ENCODE peak calls at places on chromosomes 11 and 22, in six cellular contexts. One of them, this sample, is unnamed.

GRCh38 chr22:27568265-27568664 is 233.3 kb downstream of the MN1 start:
- DNase-seq in transverse colon: no peak
- DNase-seq in WTC11: no peak
- DNase-seq in adrenal gland: no peak
- DNase-seq in endothelial cell: no peak
- DNase-seq in Peyer's patch: no peak
- DNase-seq in this sample: no peak

GRCh38 chr11:122524532-122524882 is 131.0 kb upstream of the UBASH3B start:
- DNase-seq in endothelial cell: no peak
- DNase-seq in adrenal gland: no peak
- DNase-seq in transverse colon: no peak
- DNase-seq in WTC11: no peak
- DNase-seq in Peyer's patch: no peak
- DNase-seq in this sample: no peak

GRCh38 chr11:77107950-77108349 is 5.3 kb downstream of the OMP start:
- DNase-seq in WTC11: no peak
- DNase-seq in transverse colon: peak; percentile 69
- DNase-seq in Peyer's patch: peak; percentile 79
- DNase-seq in adrenal gland: peak; percentile 95
- DNase-seq in endothelial cell: no peak
- DNase-seq in this sample: no peak

GRCh38 chr11:132980721-132981120 is 551.6 kb downstream of the OPCML start:
- DNase-seq in adrenal gland: no peak
- DNase-seq in transverse colon: no peak
- DNase-seq in Peyer's patch: no peak
- DNase-seq in WTC11: no peak
- DNase-seq in endothelial cell: no peak
- DNase-seq in this sample: no peak

GRCh38 chr11:66542362-66542761 is 3.5 kb downstream of the ZDHHC24 start:
- DNase-seq in adrenal gland: no peak
- DNase-seq in transverse colon: no peak
- DNase-seq in Peyer's patch: no peak
- DNase-seq in endothelial cell: no peak
- DNase-seq in WTC11: no peak
- DNase-seq in this sample: no peak

GRCh38 chr11:6203327-6203726 is 2.0 kb upstream of the C11orf42 start:
- DNase-seq in adrenal gland: no peak
- DNase-seq in WTC11: no peak
- DNase-seq in transverse colon: no peak
- DNase-seq in endothelial cell: no peak
- DNase-seq in Peyer's patch: no peak
- DNase-seq in this sample: no peak

GRCh38 chr11:77813256-77813655 is 7.3 kb downstream of the RSF1 start:
- DNase-seq in transverse colon: no peak
- DNase-seq in Peyer's patch: no peak
- DNase-seq in endothelial cell: no peak
- DNase-seq in WTC11: no peak
- DNase-seq in adrenal gland: no peak
- DNase-seq in this sample: no peak

GRCh38 chr11:114269498-114269897 is 26.7 kb upstream of the NNMT start:
- DNase-seq in transverse colon: no peak
- DNase-seq in Peyer's patch: no peak
- DNase-seq in WTC11: no peak
- DNase-seq in endothelial cell: no peak
- DNase-seq in adrenal gland: no peak
- DNase-seq in this sample: no peak

GRCh38 chr22:45159652-45160462 is 3.9 kb upstream of the NUP50 start:
- DNase-seq in Peyer's patch: no peak
- DNase-seq in adrenal gland: peak; percentile 52
- DNase-seq in transverse colon: peak; percentile 33
- DNase-seq in endothelial cell: peak; percentile 14
- DNase-seq in WTC11: no peak
- DNase-seq in this sample: peak; percentile 55

GRCh38 chr22:45866398-45867117 is 110.4 kb downstream of the WNT7B start:
- DNase-seq in transverse colon: no peak
- DNase-seq in adrenal gland: no peak
- DNase-seq in WTC11: peak; percentile 48
- DNase-seq in Peyer's patch: no peak
- DNase-seq in endothelial cell: peak; percentile 11
- DNase-seq in this sample: peak; percentile 60

GRCh38 chr11:72354356-72355115 is 79.8 kb downstream of the CLPB start:
- DNase-seq in WTC11: no peak
- DNase-seq in endothelial cell: no peak
- DNase-seq in transverse colon: no peak
- DNase-seq in adrenal gland: no peak
- DNase-seq in Peyer's patch: no peak
- DNase-seq in this sample: peak; percentile 75

GRCh38 chr11:47797633-47798032 is 30.5 kb upstream of the FNBP4 start:
- DNase-seq in WTC11: no peak
- DNase-seq in transverse colon: no peak
- DNase-seq in adrenal gland: no peak
- DNase-seq in Peyer's patch: no peak
- DNase-seq in endothelial cell: no peak
- DNase-seq in this sample: no peak

GRCh38 chr11:123653405-123653996 is 923 bp downstream of the SCN3B start:
- DNase-seq in WTC11: no peak
- DNase-seq in endothelial cell: peak; percentile 14
- DNase-seq in Peyer's patch: no peak
- DNase-seq in transverse colon: no peak
- DNase-seq in adrenal gland: no peak
- DNase-seq in this sample: no peak
- TF ChIP-seq CTCF in WTC11: no peak
- TF ChIP-seq CTCF in endothelial cell: no peak
- TF ChIP-seq CTCF in Peyer's patch: no peak
- TF ChIP-seq CTCF in transverse colon: no peak
- TF ChIP-seq CTCF in adrenal gland: no peak
- TF ChIP-seq CTCF in this sample: peak; percentile 61

DNA sequence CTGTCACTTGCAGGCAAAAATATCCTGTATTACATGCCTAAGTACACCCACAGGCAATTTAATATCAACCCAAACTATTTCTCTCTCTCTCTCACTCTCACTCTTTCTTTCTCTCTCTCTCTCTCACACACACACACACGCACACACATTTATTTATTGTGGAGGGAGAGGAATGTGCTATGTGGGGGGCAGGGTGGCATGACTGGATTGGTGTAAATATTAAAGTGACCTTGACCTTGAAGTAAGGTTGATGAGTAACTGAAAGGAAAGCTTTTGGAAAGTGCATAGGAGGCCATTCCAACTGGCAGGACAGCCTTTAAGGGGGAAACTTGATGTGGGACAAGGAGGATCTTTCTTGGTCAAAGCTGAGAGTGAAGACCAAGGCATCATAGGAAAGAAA is 589.7 kb upstream of the KIRREL3 start:
- DNase-seq in WTC11: no peak
- DNase-seq in endothelial cell: no peak
- DNase-seq in transverse colon: no peak
- DNase-seq in adrenal gland: no peak
- DNase-seq in Peyer's patch: no peak
- DNase-seq in this sample: no peak
- TF ChIP-seq CTCF in WTC11: no peak
- TF ChIP-seq CTCF in endothelial cell: no peak
- TF ChIP-seq CTCF in transverse colon: no peak
- TF ChIP-seq CTCF in adrenal gland: no peak
- TF ChIP-seq CTCF in Peyer's patch: no peak
- TF ChIP-seq CTCF in this sample: no peak

GRCh38 chr22:42313804-42314581 is 43.5 kb upstream of the TCF20 start:
- DNase-seq in endothelial cell: peak; percentile 60
- DNase-seq in WTC11: peak; percentile 86
- DNase-seq in transverse colon: peak; percentile 87
- DNase-seq in Peyer's patch: peak; percentile 90
- DNase-seq in adrenal gland: peak; percentile 44
- DNase-seq in this sample: peak; percentile 96

GRCh38 chr22:42316988-42317387 is 46.5 kb upstream of the TCF20 start:
- DNase-seq in Peyer's patch: peak; percentile 85
- DNase-seq in endothelial cell: no peak
- DNase-seq in WTC11: no peak
- DNase-seq in adrenal gland: no peak
- DNase-seq in transverse colon: peak; percentile 86
- DNase-seq in this sample: no peak

GRCh38 chr22:42315392-42315756 is 44.9 kb upstream of the TCF20 start:
- DNase-seq in Peyer's patch: peak; percentile 69
- DNase-seq in endothelial cell: no peak
- DNase-seq in transverse colon: peak; percentile 65
- DNase-seq in WTC11: no peak
- DNase-seq in adrenal gland: no peak
- DNase-seq in this sample: no peak

GRCh38 chr22:42313204-42313603 is 42.8 kb upstream of the TCF20 start:
- DNase-seq in Peyer's patch: no peak
- DNase-seq in WTC11: no peak
- DNase-seq in adrenal gland: no peak
- DNase-seq in endothelial cell: no peak
- DNase-seq in transverse colon: no peak
- DNase-seq in this sample: peak; percentile 76

GRCh38 chr22:42314709-42315391 is 44.4 kb upstream of the TCF20 start:
- DNase-seq in Peyer's patch: no peak
- DNase-seq in WTC11: no peak
- DNase-seq in transverse colon: no peak
- DNase-seq in adrenal gland: no peak
- DNase-seq in endothelial cell: no peak
- DNase-seq in this sample: no peak
- TF ChIP-seq CTCF in Peyer's patch: no peak
- TF ChIP-seq CTCF in WTC11: no peak
- TF ChIP-seq CTCF in transverse colon: no peak
- TF ChIP-seq CTCF in adrenal gland: no peak
- TF ChIP-seq CTCF in endothelial cell: no peak
- TF ChIP-seq CTCF in this sample: no peak

DNA sequence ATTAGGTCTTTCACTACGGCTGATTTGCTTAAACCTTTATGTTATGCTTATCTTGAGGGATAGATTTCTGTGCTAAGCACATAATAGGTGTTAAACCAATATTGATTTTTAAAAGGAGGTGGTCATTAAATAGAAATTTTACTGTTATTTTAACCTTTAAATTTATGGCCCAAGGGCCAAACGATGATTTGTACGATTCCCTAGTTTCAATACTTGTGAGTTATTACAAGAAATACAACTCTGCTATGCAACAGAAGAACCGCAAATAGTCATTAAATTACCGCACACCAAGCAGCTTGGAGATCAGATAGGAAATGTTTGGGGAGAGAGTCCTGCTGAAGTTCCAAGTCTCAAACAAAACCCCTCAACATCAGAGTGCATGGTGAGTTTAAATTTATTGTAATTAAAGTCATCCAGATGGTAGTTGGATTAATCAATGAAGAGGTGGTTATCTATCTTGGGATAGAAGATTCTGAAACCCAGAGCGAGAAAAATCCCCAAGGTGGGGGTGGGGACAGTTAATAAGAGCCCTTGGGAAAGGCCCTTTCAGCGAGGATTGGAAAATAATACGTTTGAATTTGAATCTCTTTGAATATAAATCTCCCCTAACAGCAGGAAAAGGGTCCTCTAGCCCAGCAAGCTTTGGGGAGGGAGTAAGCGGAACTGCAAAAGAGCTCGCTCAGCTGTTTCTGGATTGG is 805 bp upstream of the QSER1 start:
- DNase-seq in Peyer's patch: no peak
- DNase-seq in endothelial cell: no peak
- DNase-seq in adrenal gland: no peak
- DNase-seq in transverse colon: no peak
- DNase-seq in WTC11: no peak
- DNase-seq in this sample: no peak
- TF ChIP-seq CTCF in Peyer's patch: no peak
- TF ChIP-seq CTCF in endothelial cell: no peak
- TF ChIP-seq CTCF in adrenal gland: no peak
- TF ChIP-seq CTCF in transverse colon: no peak
- TF ChIP-seq CTCF in WTC11: no peak
- TF ChIP-seq CTCF in this sample: no peak

GRCh38 chr11:24779791-24780190 is 282.9 kb downstream of the LUZP2 start:
- DNase-seq in transverse colon: no peak
- DNase-seq in Peyer's patch: no peak
- DNase-seq in WTC11: no peak
- DNase-seq in adrenal gland: no peak
- DNase-seq in endothelial cell: no peak
- DNase-seq in this sample: peak; percentile 50
- TF ChIP-seq CTCF in transverse colon: no peak
- TF ChIP-seq CTCF in Peyer's patch: no peak
- TF ChIP-seq CTCF in WTC11: no peak
- TF ChIP-seq CTCF in adrenal gland: no peak
- TF ChIP-seq CTCF in endothelial cell: no peak
- TF ChIP-seq CTCF in this sample: peak; percentile 76

DNA sequence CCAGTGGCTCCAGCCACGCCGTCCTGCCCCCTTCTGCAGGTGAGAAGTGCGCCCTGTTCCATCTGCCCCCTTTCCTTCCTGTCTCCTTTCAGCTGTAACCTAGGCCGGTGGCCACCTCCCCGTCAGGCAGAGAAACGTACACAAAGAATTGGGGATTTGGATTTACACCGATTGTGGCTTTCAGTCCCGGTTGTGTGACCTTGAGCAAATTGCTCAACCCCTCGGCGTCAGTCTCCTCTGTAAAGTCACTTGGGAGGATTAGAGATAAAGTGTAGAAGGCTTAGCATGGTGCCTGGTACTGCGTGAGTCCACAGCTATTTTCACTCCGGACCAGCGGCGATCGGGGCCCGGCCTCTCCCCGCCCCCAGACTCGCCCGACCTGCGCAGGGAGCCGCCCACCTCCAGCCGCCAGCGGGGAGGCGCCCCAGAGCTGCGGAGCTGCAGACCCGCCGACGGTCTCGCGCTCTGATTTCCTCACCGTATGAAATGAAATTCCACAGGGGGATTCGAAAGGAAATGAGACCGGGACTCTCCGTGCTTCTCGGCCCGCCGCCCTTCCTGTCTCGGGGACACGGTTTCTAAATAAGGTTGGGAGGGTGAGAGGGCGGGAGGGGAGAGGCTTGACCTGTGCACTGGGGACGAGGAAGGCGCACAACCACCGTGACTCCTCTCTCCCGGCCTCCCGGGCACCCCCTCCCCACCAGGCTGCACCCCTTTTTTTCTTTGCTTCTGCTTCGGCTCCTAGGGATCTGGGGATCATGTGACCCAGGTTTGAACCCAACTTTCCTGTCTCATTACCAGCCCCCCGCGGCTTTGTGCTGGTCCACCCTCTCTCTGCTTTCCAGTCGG is 703 bp upstream of the FZD4 start:
- DNase-seq in Peyer's patch: peak; percentile 87
- DNase-seq in endothelial cell: peak; percentile 90
- DNase-seq in transverse colon: peak; percentile 85
- DNase-seq in WTC11: peak; percentile 84
- DNase-seq in adrenal gland: peak; percentile 87
- DNase-seq in this sample: peak; percentile 94
- TF ChIP-seq CTCF in Peyer's patch: no peak
- TF ChIP-seq CTCF in endothelial cell: no peak
- TF ChIP-seq CTCF in transverse colon: no peak
- TF ChIP-seq CTCF in WTC11: no peak
- TF ChIP-seq CTCF in adrenal gland: no peak
- TF ChIP-seq CTCF in this sample: peak; percentile 44

GRCh38 chr11:134261626-134262488 is 8.5 kb downstream of the ACAD8 start:
- DNase-seq in adrenal gland: no peak
- DNase-seq in endothelial cell: peak; percentile 43
- DNase-seq in transverse colon: no peak
- DNase-seq in WTC11: peak; percentile 58
- DNase-seq in Peyer's patch: no peak
- DNase-seq in this sample: peak; percentile 83
- TF ChIP-seq CTCF in adrenal gland: no peak
- TF ChIP-seq CTCF in endothelial cell: peak; percentile 58
- TF ChIP-seq CTCF in transverse colon: peak; percentile 38
- TF ChIP-seq CTCF in WTC11: peak; percentile 33
- TF ChIP-seq CTCF in Peyer's patch: peak; percentile 36
- TF ChIP-seq CTCF in this sample: peak; percentile 85